ENCODE peak calls at places on chromosomes 11 and 22, in ten cellular contexts. One of them, this sample, is unnamed.
A peak's percentile ranks its signal among the peaks of the same experiment; 100 is the strongest.

GRCh38 chr11:45518096-45518852 is 147.1 kb downstream of the CHST1 start:
- DNase-seq in colonic mucosa: no peak
- DNase-seq in HFF-Myc: no peak
- DNase-seq in endothelial cell of umbilical vein: no peak
- DNase-seq in epithelial cell of esophagus: no peak
- DNase-seq in coronary artery: no peak
- DNase-seq in keratinocyte: no peak
- DNase-seq in fibroblast of lung: no peak
- DNase-seq in Karpas-422: no peak
- DNase-seq in GM23338: peak; percentile 88
- DNase-seq in this sample: no peak

GRCh38 chr22:29375436-29376076 is 12.8 kb downstream of the AP1B1 start:
- DNase-seq in colonic mucosa: no peak
- DNase-seq in HFF-Myc: no peak
- DNase-seq in endothelial cell of umbilical vein: no peak
- DNase-seq in epithelial cell of esophagus: peak; percentile 25
- DNase-seq in coronary artery: no peak
- DNase-seq in keratinocyte: no peak
- DNase-seq in fibroblast of lung: peak; percentile 16
- DNase-seq in Karpas-422: no peak
- DNase-seq in GM23338: no peak
- DNase-seq in this sample: no peak

GRCh38 chr11:34599406-34599901 is 21.4 kb upstream of the EHF start:
- DNase-seq in colonic mucosa: no peak
- DNase-seq in HFF-Myc: peak; percentile 40
- DNase-seq in endothelial cell of umbilical vein: peak; percentile 56
- DNase-seq in epithelial cell of esophagus: peak; percentile 90
- DNase-seq in coronary artery: no peak
- DNase-seq in keratinocyte: peak; percentile 62
- DNase-seq in fibroblast of lung: peak; percentile 54
- DNase-seq in Karpas-422: no peak
- DNase-seq in GM23338: no peak
- DNase-seq in this sample: no peak

GRCh38 chr22:25492950-25493790 is 71.3 kb upstream of the GRK3 start:
- DNase-seq in colonic mucosa: no peak
- DNase-seq in HFF-Myc: no peak
- DNase-seq in endothelial cell of umbilical vein: no peak
- DNase-seq in epithelial cell of esophagus: no peak
- DNase-seq in coronary artery: no peak
- DNase-seq in keratinocyte: no peak
- DNase-seq in fibroblast of lung: no peak
- DNase-seq in Karpas-422: no peak
- DNase-seq in GM23338: no peak
- DNase-seq in this sample: no peak

GRCh38 chr11:67351275-67352005 is 1.9 kb downstream of the POLD4 start:
- DNase-seq in colonic mucosa: peak; percentile 75
- DNase-seq in HFF-Myc: no peak
- DNase-seq in endothelial cell of umbilical vein: peak; percentile 78
- DNase-seq in epithelial cell of esophagus: peak; percentile 90
- DNase-seq in coronary artery: peak; percentile 77
- DNase-seq in keratinocyte: no peak
- DNase-seq in fibroblast of lung: peak; percentile 81
- DNase-seq in Karpas-422: peak; percentile 93
- DNase-seq in GM23338: peak; percentile 90
- DNase-seq in this sample: peak; percentile 53

GRCh38 chr11:71279916-71280645 is 27.7 kb upstream of the SHANK2 start:
- DNase-seq in colonic mucosa: no peak
- DNase-seq in HFF-Myc: no peak
- DNase-seq in endothelial cell of umbilical vein: no peak
- DNase-seq in epithelial cell of esophagus: no peak
- DNase-seq in coronary artery: peak; percentile 53
- DNase-seq in keratinocyte: no peak
- DNase-seq in fibroblast of lung: no peak
- DNase-seq in Karpas-422: no peak
- DNase-seq in GM23338: peak; percentile 73
- DNase-seq in this sample: no peak

GRCh38 chr11:35365961-35366360 is 53.4 kb downstream of the SLC1A2 start:
- DNase-seq in colonic mucosa: no peak
- DNase-seq in HFF-Myc: no peak
- DNase-seq in endothelial cell of umbilical vein: no peak
- DNase-seq in epithelial cell of esophagus: no peak
- DNase-seq in coronary artery: no peak
- DNase-seq in keratinocyte: no peak
- DNase-seq in fibroblast of lung: no peak
- DNase-seq in Karpas-422: no peak
- DNase-seq in GM23338: no peak
- DNase-seq in this sample: no peak

GRCh38 chr22:27113211-27114030 is 456.0 kb downstream of the MIAT start:
- DNase-seq in colonic mucosa: peak; percentile 35
- DNase-seq in HFF-Myc: peak; percentile 84
- DNase-seq in endothelial cell of umbilical vein: peak; percentile 86
- DNase-seq in epithelial cell of esophagus: peak; percentile 87
- DNase-seq in coronary artery: peak; percentile 89
- DNase-seq in keratinocyte: peak; percentile 76
- DNase-seq in fibroblast of lung: peak; percentile 82
- DNase-seq in Karpas-422: no peak
- DNase-seq in GM23338: no peak
- DNase-seq in this sample: no peak

GRCh38 chr22:30202531-30203006 is 44.0 kb downstream of the LIF start:
- DNase-seq in colonic mucosa: peak; percentile 75
- DNase-seq in HFF-Myc: no peak
- DNase-seq in endothelial cell of umbilical vein: no peak
- DNase-seq in epithelial cell of esophagus: peak; percentile 79
- DNase-seq in coronary artery: no peak
- DNase-seq in keratinocyte: no peak
- DNase-seq in fibroblast of lung: peak; percentile 83
- DNase-seq in Karpas-422: no peak
- DNase-seq in GM23338: no peak
- DNase-seq in this sample: no peak

GRCh38 chr22:46065733-46066454 is 84.4 kb upstream of the PPARA start:
- DNase-seq in colonic mucosa: no peak
- DNase-seq in HFF-Myc: no peak
- DNase-seq in endothelial cell of umbilical vein: no peak
- DNase-seq in epithelial cell of esophagus: no peak
- DNase-seq in coronary artery: no peak
- DNase-seq in keratinocyte: no peak
- DNase-seq in fibroblast of lung: no peak
- DNase-seq in Karpas-422: no peak
- DNase-seq in GM23338: no peak
- DNase-seq in this sample: no peak

GRCh38 chr11:83662494-83662893 is 376.3 kb upstream of the CCDC90B start:
- DNase-seq in colonic mucosa: no peak
- DNase-seq in HFF-Myc: no peak
- DNase-seq in endothelial cell of umbilical vein: no peak
- DNase-seq in epithelial cell of esophagus: no peak
- DNase-seq in coronary artery: no peak
- DNase-seq in keratinocyte: no peak
- DNase-seq in fibroblast of lung: no peak
- DNase-seq in Karpas-422: no peak
- DNase-seq in GM23338: no peak
- DNase-seq in this sample: no peak

GRCh38 chr11:107307991-107308390 is 149.6 kb downstream of the CWF19L2 start:
- DNase-seq in colonic mucosa: no peak
- DNase-seq in HFF-Myc: no peak
- DNase-seq in endothelial cell of umbilical vein: no peak
- DNase-seq in epithelial cell of esophagus: no peak
- DNase-seq in coronary artery: no peak
- DNase-seq in keratinocyte: no peak
- DNase-seq in fibroblast of lung: no peak
- DNase-seq in Karpas-422: no peak
- DNase-seq in GM23338: no peak
- DNase-seq in this sample: no peak

GRCh38 chr11:60059052-60059451 is 2.6 kb downstream of the MS4A3 start:
- DNase-seq in colonic mucosa: no peak
- DNase-seq in HFF-Myc: no peak
- DNase-seq in endothelial cell of umbilical vein: peak; percentile 45
- DNase-seq in epithelial cell of esophagus: peak; percentile 23
- DNase-seq in coronary artery: no peak
- DNase-seq in keratinocyte: no peak
- DNase-seq in fibroblast of lung: no peak
- DNase-seq in Karpas-422: no peak
- DNase-seq in GM23338: no peak
- DNase-seq in this sample: no peak

GRCh38 chr11:94647926-94648325 is 80.8 kb downstream of the PIWIL4 start:
- DNase-seq in colonic mucosa: no peak
- DNase-seq in HFF-Myc: no peak
- DNase-seq in endothelial cell of umbilical vein: no peak
- DNase-seq in epithelial cell of esophagus: no peak
- DNase-seq in coronary artery: no peak
- DNase-seq in keratinocyte: no peak
- DNase-seq in fibroblast of lung: peak; percentile 27
- DNase-seq in Karpas-422: no peak
- DNase-seq in GM23338: no peak
- DNase-seq in this sample: no peak

DNA sequence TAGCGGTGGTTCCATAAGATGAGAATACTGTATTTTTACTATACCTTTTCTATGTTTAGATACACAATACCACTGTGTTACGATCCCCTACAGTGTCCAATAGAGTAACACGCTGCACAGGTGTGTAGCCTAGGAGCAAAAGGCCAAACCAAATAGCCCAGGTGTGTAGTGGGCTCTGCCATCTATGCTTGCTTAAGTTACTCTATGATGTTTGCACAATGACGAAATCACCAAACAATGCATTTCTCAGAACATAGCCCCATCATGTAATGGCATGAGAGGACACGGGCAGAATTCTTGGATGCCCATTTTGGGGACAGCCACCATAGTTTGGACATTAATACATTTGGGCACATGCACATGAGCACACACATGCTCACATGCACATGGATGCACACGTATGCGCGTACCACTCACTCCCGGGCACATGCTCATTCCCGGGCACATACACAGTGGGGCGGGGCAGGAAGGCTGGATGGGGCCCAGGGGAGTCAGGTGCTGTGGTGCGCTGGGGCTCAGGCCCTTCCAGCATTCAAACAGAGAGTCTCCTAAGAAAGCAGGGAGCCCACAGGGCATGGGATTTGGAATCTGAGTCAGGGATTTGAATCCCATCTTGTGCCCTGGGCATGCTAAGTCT is 51.1 kb downstream of the RTN4R start:
- DNase-seq in colonic mucosa: no peak
- DNase-seq in HFF-Myc: no peak
- DNase-seq in endothelial cell of umbilical vein: no peak
- DNase-seq in epithelial cell of esophagus: peak; percentile 63
- DNase-seq in coronary artery: no peak
- DNase-seq in keratinocyte: no peak
- DNase-seq in fibroblast of lung: no peak
- DNase-seq in Karpas-422: no peak
- DNase-seq in GM23338: no peak
- DNase-seq in this sample: no peak
- H3K4me3 ChIP-seq in colonic mucosa: no peak overlapping the region
- H3K4me3 ChIP-seq in HFF-Myc: no peak overlapping the region
- H3K4me3 ChIP-seq in endothelial cell of umbilical vein: no peak overlapping the region
- H3K4me3 ChIP-seq in epithelial cell of esophagus: no peak overlapping the region
- H3K4me3 ChIP-seq in coronary artery: no peak overlapping the region
- H3K4me3 ChIP-seq in keratinocyte: no peak overlapping the region
- H3K4me3 ChIP-seq in fibroblast of lung: no peak overlapping the region
- H3K4me3 ChIP-seq in Karpas-422: no peak overlapping the region
- H3K4me3 ChIP-seq in GM23338: no peak overlapping the region
- H3K4me3 ChIP-seq in this sample: no peak overlapping the region

DNA sequence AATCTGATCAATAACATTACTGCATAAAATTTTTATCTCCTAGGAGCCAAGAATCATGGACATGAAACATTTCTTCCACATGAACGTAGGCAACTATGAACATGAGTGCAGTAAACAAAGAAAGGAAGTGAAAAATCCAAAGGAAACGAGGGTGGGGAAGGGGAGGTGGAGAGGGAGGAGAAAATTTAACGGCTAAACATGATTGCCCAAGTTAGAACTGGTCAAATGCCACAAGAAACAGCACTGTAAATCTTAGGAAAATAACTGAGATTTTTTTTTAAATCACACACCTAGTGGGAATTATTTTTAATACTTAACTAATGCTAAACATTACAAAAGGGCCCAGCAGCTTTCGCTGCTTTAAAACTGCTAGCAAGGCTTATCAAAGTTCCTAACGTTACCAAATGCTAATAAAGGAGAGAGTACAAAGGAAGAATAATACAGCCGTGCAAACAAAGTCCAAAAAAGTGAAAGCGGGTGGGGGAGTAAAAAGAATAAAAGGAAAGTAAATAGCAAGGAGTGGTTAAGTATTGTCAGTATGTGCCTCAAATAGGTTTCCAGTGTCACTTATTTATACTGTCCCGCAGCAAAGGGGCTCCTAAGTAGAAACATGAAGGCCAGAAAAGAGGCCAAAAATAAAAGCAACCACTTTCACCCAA is 13.7 kb downstream of the NARS2 start:
- DNase-seq in colonic mucosa: peak; percentile 32
- DNase-seq in HFF-Myc: no peak
- DNase-seq in endothelial cell of umbilical vein: peak; percentile 94
- DNase-seq in epithelial cell of esophagus: no peak
- DNase-seq in coronary artery: no peak
- DNase-seq in keratinocyte: no peak
- DNase-seq in fibroblast of lung: peak; percentile 43
- DNase-seq in Karpas-422: no peak
- DNase-seq in GM23338: no peak
- DNase-seq in this sample: no peak
- H3K4me3 ChIP-seq in colonic mucosa: no peak overlapping the region
- H3K4me3 ChIP-seq in HFF-Myc: no peak overlapping the region
- H3K4me3 ChIP-seq in endothelial cell of umbilical vein: peak overlapping the region; percentile 13
- H3K4me3 ChIP-seq in epithelial cell of esophagus: no peak overlapping the region
- H3K4me3 ChIP-seq in coronary artery: peak overlapping the region; percentile 34
- H3K4me3 ChIP-seq in keratinocyte: peak overlapping the region; percentile 9
- H3K4me3 ChIP-seq in fibroblast of lung: no peak overlapping the region
- H3K4me3 ChIP-seq in Karpas-422: no peak overlapping the region
- H3K4me3 ChIP-seq in GM23338: no peak overlapping the region
- H3K4me3 ChIP-seq in this sample: no peak overlapping the region

GRCh38 chr11:69166186-69167115 is 10.7 kb downstream of the SMIM38 start:
- DNase-seq in colonic mucosa: no peak
- DNase-seq in HFF-Myc: peak; percentile 61
- DNase-seq in endothelial cell of umbilical vein: peak; percentile 76
- DNase-seq in epithelial cell of esophagus: peak; percentile 76
- DNase-seq in coronary artery: no peak
- DNase-seq in keratinocyte: peak; percentile 26
- DNase-seq in fibroblast of lung: peak; percentile 84
- DNase-seq in Karpas-422: peak; percentile 64
- DNase-seq in GM23338: peak; percentile 54
- DNase-seq in this sample: no peak
- H3K4me3 ChIP-seq in colonic mucosa: no peak overlapping the region
- H3K4me3 ChIP-seq in HFF-Myc: no peak overlapping the region
- H3K4me3 ChIP-seq in endothelial cell of umbilical vein: no peak overlapping the region
- H3K4me3 ChIP-seq in epithelial cell of esophagus: no peak overlapping the region
- H3K4me3 ChIP-seq in coronary artery: peak overlapping the region; percentile 44
- H3K4me3 ChIP-seq in keratinocyte: no peak overlapping the region
- H3K4me3 ChIP-seq in fibroblast of lung: no peak overlapping the region
- H3K4me3 ChIP-seq in Karpas-422: no peak overlapping the region
- H3K4me3 ChIP-seq in GM23338: no peak overlapping the region
- H3K4me3 ChIP-seq in this sample: no peak overlapping the region

DNA sequence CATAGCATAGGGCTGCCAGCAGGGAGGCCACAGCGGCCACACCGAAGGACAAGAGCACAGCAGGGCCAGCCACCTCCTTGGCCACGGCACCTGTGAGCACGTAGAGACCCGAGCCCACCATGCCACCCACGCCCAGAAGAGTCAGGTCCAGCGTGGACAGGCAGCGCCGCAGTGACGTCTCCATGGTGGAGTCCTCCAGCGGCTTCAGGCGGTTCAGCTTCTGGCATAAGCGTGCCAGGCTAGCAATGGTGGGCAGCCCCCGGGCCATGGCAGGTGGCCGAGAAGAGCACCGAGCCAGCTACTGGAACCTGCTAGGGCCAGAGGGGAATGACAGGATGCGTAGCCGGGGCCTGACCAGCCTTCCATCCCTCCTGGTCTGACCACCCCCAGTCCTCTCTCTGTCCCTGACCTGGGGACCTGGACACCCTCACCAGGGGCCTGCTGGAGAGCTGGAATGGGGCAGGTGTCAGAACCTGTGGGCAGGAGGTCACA is 770 bp downstream of the SLC7A4 start:
- DNase-seq in colonic mucosa: no peak
- DNase-seq in HFF-Myc: no peak
- DNase-seq in endothelial cell of umbilical vein: no peak
- DNase-seq in epithelial cell of esophagus: no peak
- DNase-seq in coronary artery: peak; percentile 71
- DNase-seq in keratinocyte: no peak
- DNase-seq in fibroblast of lung: no peak
- DNase-seq in Karpas-422: no peak
- DNase-seq in GM23338: no peak
- DNase-seq in this sample: no peak
- H3K4me3 ChIP-seq in colonic mucosa: peak overlapping the region; percentile 29
- H3K4me3 ChIP-seq in HFF-Myc: no peak overlapping the region
- H3K4me3 ChIP-seq in endothelial cell of umbilical vein: no peak overlapping the region
- H3K4me3 ChIP-seq in epithelial cell of esophagus: no peak overlapping the region
- H3K4me3 ChIP-seq in coronary artery: peak overlapping the region; percentile 78
- H3K4me3 ChIP-seq in keratinocyte: no peak overlapping the region
- H3K4me3 ChIP-seq in fibroblast of lung: no peak overlapping the region
- H3K4me3 ChIP-seq in Karpas-422: no peak overlapping the region
- H3K4me3 ChIP-seq in GM23338: peak overlapping the region; percentile 76
- H3K4me3 ChIP-seq in this sample: no peak overlapping the region